ENCODE peak calls at places on chromosomes 2 and 18, in seven cellular contexts. One of them, this sample, is unnamed.

GRCh38 chr2:206869824-206870495 is 69.4 kb upstream of the CPO start:
- DNase-seq in activated CD8-positive, alpha-beta T cell treated with anti-CD3 and anti-CD28 coated beads for 36 hours: no peak
- DNase-seq in stimulated activated CD4-positive, alpha-beta T cell treated with anti-CD3 and anti-CD28 coated beads, Interleukin-1b, Interleukin-23, amount 100 ng/mL, for 24 hours: no peak
- DNase-seq in SK-N-DZ: no peak
- DNase-seq in activated T-helper 1 cell treated with anti-CD3 and anti-CD28 coated beads, Interleukin-2, amount 50 U/mL, for 16 hours: no peak
- DNase-seq in anterior cingulate cortex: no peak
- DNase-seq in A549: no peak
- DNase-seq in this sample: no peak

GRCh38 chr18:80210312-80211083 is 36.8 kb downstream of the PARD6G start:
- DNase-seq in activated CD8-positive, alpha-beta T cell treated with anti-CD3 and anti-CD28 coated beads for 36 hours: no peak
- DNase-seq in stimulated activated CD4-positive, alpha-beta T cell treated with anti-CD3 and anti-CD28 coated beads, Interleukin-1b, Interleukin-23, amount 100 ng/mL, for 24 hours: no peak
- DNase-seq in SK-N-DZ: no peak
- DNase-seq in activated T-helper 1 cell treated with anti-CD3 and anti-CD28 coated beads, Interleukin-2, amount 50 U/mL, for 16 hours: no peak
- DNase-seq in anterior cingulate cortex: no peak
- DNase-seq in A549: no peak
- DNase-seq in this sample: no peak

GRCh38 chr18:79760881-79761280 is 36.9 kb upstream of the KCNG2 start:
- DNase-seq in activated CD8-positive, alpha-beta T cell treated with anti-CD3 and anti-CD28 coated beads for 36 hours: no peak
- DNase-seq in stimulated activated CD4-positive, alpha-beta T cell treated with anti-CD3 and anti-CD28 coated beads, Interleukin-1b, Interleukin-23, amount 100 ng/mL, for 24 hours: no peak
- DNase-seq in SK-N-DZ: no peak
- DNase-seq in activated T-helper 1 cell treated with anti-CD3 and anti-CD28 coated beads, Interleukin-2, amount 50 U/mL, for 16 hours: no peak
- DNase-seq in anterior cingulate cortex: no peak
- DNase-seq in A549: no peak
- DNase-seq in this sample: no peak

GRCh38 chr2:38741542-38741852 is 9.7 kb downstream of the SRSF7 start:
- DNase-seq in activated CD8-positive, alpha-beta T cell treated with anti-CD3 and anti-CD28 coated beads for 36 hours: no peak
- DNase-seq in stimulated activated CD4-positive, alpha-beta T cell treated with anti-CD3 and anti-CD28 coated beads, Interleukin-1b, Interleukin-23, amount 100 ng/mL, for 24 hours: no peak
- DNase-seq in SK-N-DZ: no peak
- DNase-seq in activated T-helper 1 cell treated with anti-CD3 and anti-CD28 coated beads, Interleukin-2, amount 50 U/mL, for 16 hours: no peak
- DNase-seq in anterior cingulate cortex: no peak
- DNase-seq in A549: no peak
- DNase-seq in this sample: no peak

GRCh38 chr2:127420039-127420864 is 2.0 kb downstream of the PROC start:
- DNase-seq in activated CD8-positive, alpha-beta T cell treated with anti-CD3 and anti-CD28 coated beads for 36 hours: no peak
- DNase-seq in stimulated activated CD4-positive, alpha-beta T cell treated with anti-CD3 and anti-CD28 coated beads, Interleukin-1b, Interleukin-23, amount 100 ng/mL, for 24 hours: no peak
- DNase-seq in SK-N-DZ: no peak
- DNase-seq in activated T-helper 1 cell treated with anti-CD3 and anti-CD28 coated beads, Interleukin-2, amount 50 U/mL, for 16 hours: no peak
- DNase-seq in anterior cingulate cortex: no peak
- DNase-seq in A549: no peak
- DNase-seq in this sample: peak; percentile 14

GRCh38 chr18:7116001-7116831 is 1.4 kb downstream of the LAMA1 start:
- DNase-seq in activated CD8-positive, alpha-beta T cell treated with anti-CD3 and anti-CD28 coated beads for 36 hours: no peak
- DNase-seq in stimulated activated CD4-positive, alpha-beta T cell treated with anti-CD3 and anti-CD28 coated beads, Interleukin-1b, Interleukin-23, amount 100 ng/mL, for 24 hours: no peak
- DNase-seq in SK-N-DZ: peak; percentile 58
- DNase-seq in activated T-helper 1 cell treated with anti-CD3 and anti-CD28 coated beads, Interleukin-2, amount 50 U/mL, for 16 hours: no peak
- DNase-seq in anterior cingulate cortex: no peak
- DNase-seq in A549: no peak
- DNase-seq in this sample: no peak

GRCh38 chr18:56715121-56715520 is 64.0 kb downstream of the WDR7 start:
- DNase-seq in activated CD8-positive, alpha-beta T cell treated with anti-CD3 and anti-CD28 coated beads for 36 hours: no peak
- DNase-seq in stimulated activated CD4-positive, alpha-beta T cell treated with anti-CD3 and anti-CD28 coated beads, Interleukin-1b, Interleukin-23, amount 100 ng/mL, for 24 hours: no peak
- DNase-seq in SK-N-DZ: no peak
- DNase-seq in activated T-helper 1 cell treated with anti-CD3 and anti-CD28 coated beads, Interleukin-2, amount 50 U/mL, for 16 hours: no peak
- DNase-seq in anterior cingulate cortex: no peak
- DNase-seq in A549: no peak
- DNase-seq in this sample: no peak

GRCh38 chr18:3664563-3665178 is 214.7 kb downstream of the TGIF1 start:
- DNase-seq in activated CD8-positive, alpha-beta T cell treated with anti-CD3 and anti-CD28 coated beads for 36 hours: peak; percentile 46
- DNase-seq in stimulated activated CD4-positive, alpha-beta T cell treated with anti-CD3 and anti-CD28 coated beads, Interleukin-1b, Interleukin-23, amount 100 ng/mL, for 24 hours: no peak
- DNase-seq in SK-N-DZ: no peak
- DNase-seq in activated T-helper 1 cell treated with anti-CD3 and anti-CD28 coated beads, Interleukin-2, amount 50 U/mL, for 16 hours: no peak
- DNase-seq in anterior cingulate cortex: no peak
- DNase-seq in A549: no peak
- DNase-seq in this sample: no peak

GRCh38 chr2:74513605-74514367 is 464 bp upstream of the TLX2 start:
- DNase-seq in activated CD8-positive, alpha-beta T cell treated with anti-CD3 and anti-CD28 coated beads for 36 hours: peak; percentile 51
- DNase-seq in stimulated activated CD4-positive, alpha-beta T cell treated with anti-CD3 and anti-CD28 coated beads, Interleukin-1b, Interleukin-23, amount 100 ng/mL, for 24 hours: no peak
- DNase-seq in SK-N-DZ: peak; percentile 81
- DNase-seq in activated T-helper 1 cell treated with anti-CD3 and anti-CD28 coated beads, Interleukin-2, amount 50 U/mL, for 16 hours: no peak
- DNase-seq in anterior cingulate cortex: no peak
- DNase-seq in A549: no peak
- DNase-seq in this sample: no peak

GRCh38 chr18:66344227-66344626 is 259.7 kb downstream of the CDH19 start:
- DNase-seq in activated CD8-positive, alpha-beta T cell treated with anti-CD3 and anti-CD28 coated beads for 36 hours: no peak
- DNase-seq in stimulated activated CD4-positive, alpha-beta T cell treated with anti-CD3 and anti-CD28 coated beads, Interleukin-1b, Interleukin-23, amount 100 ng/mL, for 24 hours: no peak
- DNase-seq in SK-N-DZ: no peak
- DNase-seq in activated T-helper 1 cell treated with anti-CD3 and anti-CD28 coated beads, Interleukin-2, amount 50 U/mL, for 16 hours: no peak
- DNase-seq in anterior cingulate cortex: no peak
- DNase-seq in A549: no peak
- DNase-seq in this sample: no peak

GRCh38 chr2:48414980-48415764 is 114.8 kb upstream of the STON1 start:
- DNase-seq in activated CD8-positive, alpha-beta T cell treated with anti-CD3 and anti-CD28 coated beads for 36 hours: no peak
- DNase-seq in stimulated activated CD4-positive, alpha-beta T cell treated with anti-CD3 and anti-CD28 coated beads, Interleukin-1b, Interleukin-23, amount 100 ng/mL, for 24 hours: no peak
- DNase-seq in SK-N-DZ: no peak
- DNase-seq in activated T-helper 1 cell treated with anti-CD3 and anti-CD28 coated beads, Interleukin-2, amount 50 U/mL, for 16 hours: no peak
- DNase-seq in anterior cingulate cortex: peak; percentile 89
- DNase-seq in A549: no peak
- DNase-seq in this sample: no peak

GRCh38 chr2:187075106-187076070 is 226.4 kb upstream of the ZSWIM2 start:
- DNase-seq in activated CD8-positive, alpha-beta T cell treated with anti-CD3 and anti-CD28 coated beads for 36 hours: no peak
- DNase-seq in stimulated activated CD4-positive, alpha-beta T cell treated with anti-CD3 and anti-CD28 coated beads, Interleukin-1b, Interleukin-23, amount 100 ng/mL, for 24 hours: no peak
- DNase-seq in SK-N-DZ: no peak
- DNase-seq in activated T-helper 1 cell treated with anti-CD3 and anti-CD28 coated beads, Interleukin-2, amount 50 U/mL, for 16 hours: no peak
- DNase-seq in anterior cingulate cortex: no peak
- DNase-seq in A549: no peak
- DNase-seq in this sample: no peak

GRCh38 chr2:102439065-102439695 is 16.2 kb downstream of the IL18RAP start:
- DNase-seq in activated CD8-positive, alpha-beta T cell treated with anti-CD3 and anti-CD28 coated beads for 36 hours: no peak
- DNase-seq in stimulated activated CD4-positive, alpha-beta T cell treated with anti-CD3 and anti-CD28 coated beads, Interleukin-1b, Interleukin-23, amount 100 ng/mL, for 24 hours: no peak
- DNase-seq in SK-N-DZ: no peak
- DNase-seq in activated T-helper 1 cell treated with anti-CD3 and anti-CD28 coated beads, Interleukin-2, amount 50 U/mL, for 16 hours: no peak
- DNase-seq in anterior cingulate cortex: no peak
- DNase-seq in A549: no peak
- DNase-seq in this sample: no peak

GRCh38 chr2:240593026-240593702 is 6.6 kb downstream of the CAPN10 start:
- DNase-seq in activated CD8-positive, alpha-beta T cell treated with anti-CD3 and anti-CD28 coated beads for 36 hours: no peak
- DNase-seq in stimulated activated CD4-positive, alpha-beta T cell treated with anti-CD3 and anti-CD28 coated beads, Interleukin-1b, Interleukin-23, amount 100 ng/mL, for 24 hours: no peak
- DNase-seq in SK-N-DZ: no peak
- DNase-seq in activated T-helper 1 cell treated with anti-CD3 and anti-CD28 coated beads, Interleukin-2, amount 50 U/mL, for 16 hours: no peak
- DNase-seq in anterior cingulate cortex: no peak
- DNase-seq in A549: no peak
- DNase-seq in this sample: no peak

GRCh38 chr2:10254373-10255188 is 48.1 kb upstream of the HPCAL1 start:
- DNase-seq in activated CD8-positive, alpha-beta T cell treated with anti-CD3 and anti-CD28 coated beads for 36 hours: no peak
- DNase-seq in stimulated activated CD4-positive, alpha-beta T cell treated with anti-CD3 and anti-CD28 coated beads, Interleukin-1b, Interleukin-23, amount 100 ng/mL, for 24 hours: no peak
- DNase-seq in SK-N-DZ: no peak
- DNase-seq in activated T-helper 1 cell treated with anti-CD3 and anti-CD28 coated beads, Interleukin-2, amount 50 U/mL, for 16 hours: no peak
- DNase-seq in anterior cingulate cortex: no peak
- DNase-seq in A549: peak; percentile 44
- DNase-seq in this sample: no peak

GRCh38 chr2:167052825-167053224 is 164.5 kb downstream of the XIRP2 start:
- DNase-seq in activated CD8-positive, alpha-beta T cell treated with anti-CD3 and anti-CD28 coated beads for 36 hours: no peak
- DNase-seq in stimulated activated CD4-positive, alpha-beta T cell treated with anti-CD3 and anti-CD28 coated beads, Interleukin-1b, Interleukin-23, amount 100 ng/mL, for 24 hours: no peak
- DNase-seq in SK-N-DZ: no peak
- DNase-seq in activated T-helper 1 cell treated with anti-CD3 and anti-CD28 coated beads, Interleukin-2, amount 50 U/mL, for 16 hours: no peak
- DNase-seq in anterior cingulate cortex: no peak
- DNase-seq in A549: no peak
- DNase-seq in this sample: no peak

GRCh38 chr2:10242998-10243925 is 59.4 kb upstream of the HPCAL1 start:
- DNase-seq in activated CD8-positive, alpha-beta T cell treated with anti-CD3 and anti-CD28 coated beads for 36 hours: no peak
- DNase-seq in stimulated activated CD4-positive, alpha-beta T cell treated with anti-CD3 and anti-CD28 coated beads, Interleukin-1b, Interleukin-23, amount 100 ng/mL, for 24 hours: no peak
- DNase-seq in SK-N-DZ: no peak
- DNase-seq in activated T-helper 1 cell treated with anti-CD3 and anti-CD28 coated beads, Interleukin-2, amount 50 U/mL, for 16 hours: no peak
- DNase-seq in anterior cingulate cortex: no peak
- DNase-seq in A549: no peak
- DNase-seq in this sample: no peak

GRCh38 chr2:45734952-45735351 is 83.5 kb downstream of the PRKCE start:
- DNase-seq in activated CD8-positive, alpha-beta T cell treated with anti-CD3 and anti-CD28 coated beads for 36 hours: no peak
- DNase-seq in stimulated activated CD4-positive, alpha-beta T cell treated with anti-CD3 and anti-CD28 coated beads, Interleukin-1b, Interleukin-23, amount 100 ng/mL, for 24 hours: no peak
- DNase-seq in SK-N-DZ: no peak
- DNase-seq in activated T-helper 1 cell treated with anti-CD3 and anti-CD28 coated beads, Interleukin-2, amount 50 U/mL, for 16 hours: no peak
- DNase-seq in anterior cingulate cortex: no peak
- DNase-seq in A549: no peak
- DNase-seq in this sample: no peak

GRCh38 chr2:141570474-141571131 is 560.2 kb downstream of the LRP1B start:
- DNase-seq in activated CD8-positive, alpha-beta T cell treated with anti-CD3 and anti-CD28 coated beads for 36 hours: no peak
- DNase-seq in stimulated activated CD4-positive, alpha-beta T cell treated with anti-CD3 and anti-CD28 coated beads, Interleukin-1b, Interleukin-23, amount 100 ng/mL, for 24 hours: no peak
- DNase-seq in SK-N-DZ: no peak
- DNase-seq in activated T-helper 1 cell treated with anti-CD3 and anti-CD28 coated beads, Interleukin-2, amount 50 U/mL, for 16 hours: no peak
- DNase-seq in anterior cingulate cortex: no peak
- DNase-seq in A549: no peak
- DNase-seq in this sample: no peak

GRCh38 chr2:206756816-206757215 is 8.3 kb downstream of the MDH1B start:
- DNase-seq in activated CD8-positive, alpha-beta T cell treated with anti-CD3 and anti-CD28 coated beads for 36 hours: no peak
- DNase-seq in stimulated activated CD4-positive, alpha-beta T cell treated with anti-CD3 and anti-CD28 coated beads, Interleukin-1b, Interleukin-23, amount 100 ng/mL, for 24 hours: no peak
- DNase-seq in SK-N-DZ: no peak
- DNase-seq in activated T-helper 1 cell treated with anti-CD3 and anti-CD28 coated beads, Interleukin-2, amount 50 U/mL, for 16 hours: no peak
- DNase-seq in anterior cingulate cortex: no peak
- DNase-seq in A549: no peak
- DNase-seq in this sample: no peak

GRCh38 chr2:140057928-140058327 is 1277.7 kb upstream of the NXPH2 start:
- DNase-seq in activated CD8-positive, alpha-beta T cell treated with anti-CD3 and anti-CD28 coated beads for 36 hours: no peak
- DNase-seq in stimulated activated CD4-positive, alpha-beta T cell treated with anti-CD3 and anti-CD28 coated beads, Interleukin-1b, Interleukin-23, amount 100 ng/mL, for 24 hours: no peak
- DNase-seq in SK-N-DZ: no peak
- DNase-seq in activated T-helper 1 cell treated with anti-CD3 and anti-CD28 coated beads, Interleukin-2, amount 50 U/mL, for 16 hours: no peak
- DNase-seq in anterior cingulate cortex: no peak
- DNase-seq in A549: no peak
- DNase-seq in this sample: no peak

GRCh38 chr18:76357174-76357573 is 137.9 kb downstream of the ZNF516 start:
- DNase-seq in activated CD8-positive, alpha-beta T cell treated with anti-CD3 and anti-CD28 coated beads for 36 hours: no peak
- DNase-seq in stimulated activated CD4-positive, alpha-beta T cell treated with anti-CD3 and anti-CD28 coated beads, Interleukin-1b, Interleukin-23, amount 100 ng/mL, for 24 hours: no peak
- DNase-seq in SK-N-DZ: no peak
- DNase-seq in activated T-helper 1 cell treated with anti-CD3 and anti-CD28 coated beads, Interleukin-2, amount 50 U/mL, for 16 hours: no peak
- DNase-seq in anterior cingulate cortex: no peak
- DNase-seq in A549: no peak
- DNase-seq in this sample: no peak